ENCODE peak calls at places on chromosome 1, in six cellular contexts. G, M, R, H, U and N are unnamed samples.
A peak's percentile ranks its signal among the peaks of the same experiment; 100 is the strongest.

GRCh38 chr1:21192284-21192683 is 15.6 kb upstream of the EIF4G3 start:
- DNase-seq in R (no peak), G (no peak), U (no peak), H (no peak), M (no peak), N (no peak)

GRCh38 chr1:79745928-79746327 is 739.4 kb upstream of the ADGRL4 start:
- DNase-seq in G (no peak), M (no peak), U (peak; percentile 73), H (no peak), R (peak; percentile 73), N (no peak)

GRCh38 chr1:59502009-59502691 is 205.3 kb downstream of the FGGY start:
- DNase-seq in G (no peak), M (peak; percentile 81), U (no peak), R (peak; percentile 79), H (no peak), N (no peak)

GRCh38 chr1:118961156-118961555 is 27.0 kb downstream of the TBX15 start:
- DNase-seq in M (no peak), H (no peak), R (peak; percentile 4), U (no peak), G (no peak), N (no peak)

GRCh38 chr1:93613895-93614294 is 67.7 kb downstream of the BCAR3 start:
- DNase-seq in U (no peak), H (no peak), G (no peak), M (peak; percentile 64), R (no peak), N (peak; percentile 79)

GRCh38 chr1:39981957-39982356 is 27.0 kb downstream of the MFSD2A start:
- DNase-seq in G (no peak), R (peak; percentile 97), U (peak; percentile 93), M (peak; percentile 76), H (no peak), N (no peak)

GRCh38 chr1:94105957-94106529 is 14.9 kb downstream of the ABCA4 start:
- DNase-seq in R (no peak), M (no peak), U (peak; percentile 50), G (no peak), H (no peak), N (no peak)

GRCh38 chr1:206705187-206705586 is 20.5 kb downstream of the MAPKAPK2 start:
- DNase-seq in R (peak; percentile 74), U (no peak), G (peak; percentile 60), H (no peak), M (no peak), N (peak; percentile 76)

GRCh38 chr1:231392380-231393131 is 29.5 kb downstream of the EGLN1 start:
- DNase-seq in U (no peak), M (no peak), H (no peak), R (no peak), G (no peak), N (no peak)

GRCh38 chr1:77834771-77835334 is 53.6 kb upstream of the NEXN start:
- DNase-seq in H (no peak), G (no peak), R (peak; percentile 13), U (no peak), M (peak; percentile 55), N (no peak)

GRCh38 chr1:36446261-36446660 is 4.0 kb downstream of the OSCP1 start:
- DNase-seq in G (no peak), R (no peak), H (no peak), M (no peak), U (no peak), N (no peak)

GRCh38 chr1:36771222-36771621 is 263.1 kb downstream of the GRIK3 start:
- DNase-seq in U (no peak), R (no peak), M (no peak), H (no peak), G (no peak), N (no peak)

GRCh38 chr1:87940410-87940809 is 611.7 kb downstream of the LMO4 start:
- DNase-seq in G (no peak), M (no peak), H (no peak), R (peak; percentile 81), U (no peak), N (no peak)

GRCh38 chr1:150233359-150234308 is 2.3 kb downstream of the ANP32E start:
- DNase-seq in H (no peak), R (peak; percentile 20), M (peak; percentile 33), U (peak; percentile 69), G (no peak), N (no peak)

GRCh38 chr1:225899044-225899925 is 10.3 kb upstream of the LEFTY1 start:
- DNase-seq in H (no peak), U (no peak), M (no peak), G (no peak), R (no peak), N (no peak)

DNA sequence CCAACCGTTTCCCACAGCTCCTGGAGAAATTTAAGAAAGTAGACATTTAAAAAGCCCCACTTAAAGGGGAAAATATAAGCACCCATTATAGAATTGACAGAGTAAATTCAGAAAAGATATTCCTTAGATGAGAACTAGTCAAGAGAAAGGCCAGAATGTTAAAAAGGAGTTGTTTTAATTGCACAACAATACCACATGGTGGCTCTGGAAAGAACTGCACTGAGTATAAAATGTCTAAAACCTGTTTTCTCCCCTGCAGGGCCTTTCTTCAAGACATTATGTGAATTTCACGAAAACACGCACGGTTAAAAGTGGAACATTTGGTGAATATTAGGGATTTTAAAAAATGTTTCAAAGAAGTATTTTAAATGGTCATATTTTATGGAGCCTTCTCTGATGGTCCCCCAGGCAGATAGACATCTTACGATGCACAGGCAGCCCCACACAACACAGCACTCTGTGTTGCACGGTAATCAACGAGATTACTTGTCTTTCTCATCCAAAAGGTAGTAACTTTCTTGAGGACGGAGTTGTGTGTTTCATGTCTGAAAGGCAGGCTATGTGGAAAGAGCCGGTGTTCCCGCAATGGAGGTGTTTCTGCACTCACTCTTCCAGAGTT is 101.9 kb downstream of the PRRX1 start:
- DNase-seq in M (no peak), G (no peak), H (no peak), U (no peak), R (peak; percentile 43), N (no peak)
- H3K4me3 ChIP-seq in M (no peak overlapping the region), G (no peak overlapping the region), H (no peak overlapping the region), U (no peak overlapping the region), R (no peak overlapping the region), N (no peak overlapping the region)

GRCh38 chr1:244076740-244077139 is 25.7 kb downstream of the ZBTB18 start:
- DNase-seq in M (no peak), H (no peak), G (no peak), U (no peak), R (no peak), N (no peak)

GRCh38 chr1:244075247-244075722 is 24.2 kb downstream of the ZBTB18 start:
- DNase-seq in M (no peak), R (no peak), H (no peak), U (no peak), G (no peak), N (no peak)

GRCh38 chr1:244074559-244075171 is 23.6 kb downstream of the ZBTB18 start:
- DNase-seq in H (peak; percentile 28), G (no peak), U (no peak), M (no peak), R (no peak), N (no peak)

GRCh38 chr1:244080343-244080929 is 29.4 kb downstream of the ZBTB18 start:
- DNase-seq in R (no peak), U (peak; percentile 78), M (no peak), G (no peak), H (no peak), N (no peak)

GRCh38 chr1:244077473-244078220 is 26.6 kb downstream of the ZBTB18 start:
- DNase-seq in R (no peak), H (peak; percentile 21), U (no peak), M (no peak), G (peak; percentile 40), N (no peak)
- H3K4me3 ChIP-seq in R (no peak overlapping the region), H (no peak overlapping the region), U (no peak overlapping the region), M (no peak overlapping the region), G (peak overlapping the region; percentile 32), N (no peak overlapping the region)

GRCh38 chr1:32766328-32766972 is 50.7 kb downstream of the YARS1 start:
- DNase-seq in M (no peak), G (no peak), H (no peak), U (no peak), R (no peak), N (no peak)

GRCh38 chr1:32764826-32765545 is 52.2 kb downstream of the YARS1 start:
- DNase-seq in M (no peak), H (no peak), G (no peak), U (no peak), R (no peak), N (no peak)

GRCh38 chr1:32767156-32767555 is 50.0 kb downstream of the YARS1 start:
- DNase-seq in M (no peak), R (no peak), U (no peak), H (no peak), G (no peak), N (no peak)

GRCh38 chr1:32767641-32768040 is 49.5 kb downstream of the YARS1 start:
- DNase-seq in R (no peak), H (no peak), U (no peak), G (no peak), M (no peak), N (no peak)

DNA sequence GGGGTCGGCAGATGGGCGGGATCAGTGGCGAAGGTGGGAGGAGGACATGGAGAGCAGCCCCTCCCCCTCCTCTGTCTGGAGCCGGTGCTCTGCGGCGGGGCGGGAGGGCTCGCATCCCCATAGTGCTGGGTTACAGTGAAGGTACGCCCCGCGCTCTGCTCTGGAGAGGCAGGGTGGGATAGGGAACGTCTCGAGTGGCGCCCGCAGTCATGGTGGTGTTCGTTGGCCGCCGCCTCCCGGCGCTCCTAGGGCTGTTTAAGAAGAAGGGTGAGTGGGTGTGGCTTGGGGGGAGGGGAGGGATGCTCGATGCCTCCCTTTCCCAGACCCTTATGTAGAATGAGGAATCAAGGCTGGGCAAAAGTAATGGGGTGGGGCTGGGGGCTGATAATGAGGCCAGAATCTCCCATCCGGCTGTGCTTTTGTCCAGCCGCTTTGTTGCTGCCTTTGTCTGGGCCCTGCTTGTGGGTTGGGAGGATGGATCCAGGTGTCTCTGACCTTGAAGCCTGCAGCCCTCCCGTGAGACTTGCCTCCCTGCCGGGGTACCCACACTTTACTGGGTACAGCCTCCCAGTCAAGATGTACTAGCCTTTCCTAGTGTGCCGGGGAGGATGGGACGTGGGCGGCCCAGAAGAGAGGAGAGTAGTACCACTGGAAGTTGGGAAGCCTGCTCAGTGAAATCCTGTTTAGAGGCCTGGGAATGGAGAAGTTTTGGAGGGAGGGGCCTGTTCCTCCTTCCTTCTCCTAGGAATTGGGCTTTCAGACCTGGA is 51.4 kb downstream of the YARS1 start:
- DNase-seq in M (no peak), R (no peak), G (no peak), H (no peak), U (no peak), N (no peak)
- H3K4me3 ChIP-seq in M (no peak overlapping the region), R (no peak overlapping the region), G (peak overlapping the region; percentile 11), H (no peak overlapping the region), U (no peak overlapping the region), N (no peak overlapping the region)

DNA sequence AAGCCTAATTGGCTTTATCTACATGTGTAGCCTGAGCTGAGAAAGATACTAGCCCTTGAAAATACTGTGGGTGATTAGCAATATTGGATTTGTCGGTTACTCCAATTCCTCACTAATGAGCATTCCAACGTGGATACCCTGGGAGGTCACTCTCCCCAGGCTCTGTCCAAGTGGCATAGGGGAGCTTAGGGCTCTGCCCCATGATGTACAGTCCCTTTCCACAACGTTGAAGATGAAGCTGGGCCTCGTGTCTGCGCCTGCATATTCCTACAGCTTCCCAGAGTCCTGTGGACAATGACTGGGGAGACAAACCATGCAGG is 2.6 kb downstream of the RCC1 start:
- DNase-seq in M (no peak), G (no peak), H (no peak), R (no peak), U (no peak), N (no peak)
- H3K4me3 ChIP-seq in M (peak overlapping the region; percentile 64), G (peak overlapping the region; percentile 86), H (peak overlapping the region; percentile 93), R (peak overlapping the region; percentile 98), U (peak overlapping the region; percentile 83), N (peak overlapping the region; percentile 69)

GRCh38 chr1:1547011-1547410 is 6.6 kb upstream of the TMEM240 start:
- DNase-seq in H (no peak), U (no peak), R (no peak), M (no peak), G (no peak), N (no peak)
- H3K4me3 ChIP-seq in H (no peak overlapping the region), U (no peak overlapping the region), R (no peak overlapping the region), M (no peak overlapping the region), G (no peak overlapping the region), N (no peak overlapping the region)